ENCODE peak calls at places on chromosomes 13 and 19, in eight cellular contexts. One of them, this sample, is unnamed.
A peak's percentile ranks its signal among the peaks of the same experiment; 100 is the strongest.

GRCh38 chr19:51250786-51251452 is at the start of gene SIGLECL1:
- DNase-seq in GM13977: no peak
- DNase-seq in heart right ventricle: no peak
- DNase-seq in cardiac muscle cell: no peak
- DNase-seq in fibroblast of lung: no peak
- DNase-seq in glutamatergic neuron: no peak
- DNase-seq in fibroblast of the aortic adventitia: no peak
- DNase-seq in breast epithelium: no peak
- DNase-seq in this sample: no peak

GRCh38 chr19:47417107-47417745 is 2.1 kb downstream of the MEIS3 start:
- DNase-seq in GM13977: no peak
- DNase-seq in heart right ventricle: no peak
- DNase-seq in cardiac muscle cell: no peak
- DNase-seq in fibroblast of lung: no peak
- DNase-seq in glutamatergic neuron: no peak
- DNase-seq in fibroblast of the aortic adventitia: no peak
- DNase-seq in breast epithelium: no peak
- DNase-seq in this sample: no peak

GRCh38 chr13:21395953-21396352 is 63.1 kb downstream of the ZDHHC20 start:
- DNase-seq in GM13977: no peak
- DNase-seq in heart right ventricle: no peak
- DNase-seq in cardiac muscle cell: no peak
- DNase-seq in fibroblast of lung: no peak
- DNase-seq in glutamatergic neuron: no peak
- DNase-seq in fibroblast of the aortic adventitia: no peak
- DNase-seq in breast epithelium: no peak
- DNase-seq in this sample: no peak

GRCh38 chr19:2207991-2208860 is 27.9 kb downstream of the PLEKHJ1 start:
- DNase-seq in GM13977: peak; percentile 80
- DNase-seq in heart right ventricle: peak; percentile 67
- DNase-seq in cardiac muscle cell: peak; percentile 57
- DNase-seq in fibroblast of lung: peak; percentile 49
- DNase-seq in glutamatergic neuron: peak; percentile 56
- DNase-seq in fibroblast of the aortic adventitia: peak; percentile 81
- DNase-seq in breast epithelium: no peak
- DNase-seq in this sample: peak; percentile 78

GRCh38 chr13:112759053-112759452 is 69.2 kb downstream of the ATP11A start:
- DNase-seq in GM13977: no peak
- DNase-seq in heart right ventricle: no peak
- DNase-seq in cardiac muscle cell: no peak
- DNase-seq in fibroblast of lung: no peak
- DNase-seq in glutamatergic neuron: no peak
- DNase-seq in fibroblast of the aortic adventitia: no peak
- DNase-seq in breast epithelium: no peak
- DNase-seq in this sample: no peak

GRCh38 chr13:112466132-112467025 is 90.2 kb downstream of the SPACA7 start:
- DNase-seq in GM13977: no peak
- DNase-seq in heart right ventricle: no peak
- DNase-seq in cardiac muscle cell: no peak
- DNase-seq in fibroblast of lung: no peak
- DNase-seq in glutamatergic neuron: no peak
- DNase-seq in fibroblast of the aortic adventitia: no peak
- DNase-seq in breast epithelium: no peak
- DNase-seq in this sample: peak; percentile 32

GRCh38 chr19:42270346-42271044 is 1.4 kb downstream of the CIC start:
- DNase-seq in GM13977: peak; percentile 70
- DNase-seq in heart right ventricle: peak; percentile 50
- DNase-seq in cardiac muscle cell: peak; percentile 55
- DNase-seq in fibroblast of lung: peak; percentile 68
- DNase-seq in glutamatergic neuron: no peak
- DNase-seq in fibroblast of the aortic adventitia: peak; percentile 85
- DNase-seq in breast epithelium: peak; percentile 88
- DNase-seq in this sample: peak; percentile 68

GRCh38 chr13:106083620-106084350 is 451.7 kb downstream of the EFNB2 start:
- DNase-seq in GM13977: peak; percentile 13
- DNase-seq in heart right ventricle: peak; percentile 32
- DNase-seq in cardiac muscle cell: peak; percentile 62
- DNase-seq in fibroblast of lung: peak; percentile 47
- DNase-seq in glutamatergic neuron: no peak
- DNase-seq in fibroblast of the aortic adventitia: peak; percentile 49
- DNase-seq in breast epithelium: no peak
- DNase-seq in this sample: peak; percentile 40

GRCh38 chr19:53908106-53908932 is 759 bp upstream of the CACNG7 start:
- DNase-seq in GM13977: peak; percentile 84
- DNase-seq in heart right ventricle: peak; percentile 36
- DNase-seq in cardiac muscle cell: peak; percentile 79
- DNase-seq in fibroblast of lung: peak; percentile 51
- DNase-seq in glutamatergic neuron: peak; percentile 85
- DNase-seq in fibroblast of the aortic adventitia: peak; percentile 74
- DNase-seq in breast epithelium: no peak
- DNase-seq in this sample: peak; percentile 73

GRCh38 chr19:3387645-3388589 is 21.5 kb downstream of the NFIC start:
- DNase-seq in GM13977: no peak
- DNase-seq in heart right ventricle: peak; percentile 79
- DNase-seq in cardiac muscle cell: peak; percentile 52
- DNase-seq in fibroblast of lung: peak; percentile 50
- DNase-seq in glutamatergic neuron: no peak
- DNase-seq in fibroblast of the aortic adventitia: peak; percentile 58
- DNase-seq in breast epithelium: peak; percentile 86
- DNase-seq in this sample: no peak

GRCh38 chr19:55069137-55069858 is 6.3 kb upstream of the RDH13 start:
- DNase-seq in GM13977: peak; percentile 65
- DNase-seq in heart right ventricle: peak; percentile 44
- DNase-seq in cardiac muscle cell: peak; percentile 28
- DNase-seq in fibroblast of lung: peak; percentile 13
- DNase-seq in glutamatergic neuron: peak; percentile 52
- DNase-seq in fibroblast of the aortic adventitia: peak; percentile 28
- DNase-seq in breast epithelium: peak; percentile 70
- DNase-seq in this sample: no peak

GRCh38 chr13:36998624-36999041 is 507 bp downstream of the ALG5 start:
- DNase-seq in GM13977: peak; percentile 7
- DNase-seq in heart right ventricle: peak; percentile 14
- DNase-seq in cardiac muscle cell: peak; percentile 8
- DNase-seq in fibroblast of lung: peak; percentile 7
- DNase-seq in glutamatergic neuron: peak; percentile 54
- DNase-seq in fibroblast of the aortic adventitia: no peak
- DNase-seq in breast epithelium: no peak
- DNase-seq in this sample: no peak

GRCh38 chr13:31007392-31007791 is 74.9 kb downstream of the TEX26 start:
- DNase-seq in GM13977: no peak
- DNase-seq in heart right ventricle: no peak
- DNase-seq in cardiac muscle cell: no peak
- DNase-seq in fibroblast of lung: no peak
- DNase-seq in glutamatergic neuron: no peak
- DNase-seq in fibroblast of the aortic adventitia: no peak
- DNase-seq in breast epithelium: no peak
- DNase-seq in this sample: no peak

DNA sequence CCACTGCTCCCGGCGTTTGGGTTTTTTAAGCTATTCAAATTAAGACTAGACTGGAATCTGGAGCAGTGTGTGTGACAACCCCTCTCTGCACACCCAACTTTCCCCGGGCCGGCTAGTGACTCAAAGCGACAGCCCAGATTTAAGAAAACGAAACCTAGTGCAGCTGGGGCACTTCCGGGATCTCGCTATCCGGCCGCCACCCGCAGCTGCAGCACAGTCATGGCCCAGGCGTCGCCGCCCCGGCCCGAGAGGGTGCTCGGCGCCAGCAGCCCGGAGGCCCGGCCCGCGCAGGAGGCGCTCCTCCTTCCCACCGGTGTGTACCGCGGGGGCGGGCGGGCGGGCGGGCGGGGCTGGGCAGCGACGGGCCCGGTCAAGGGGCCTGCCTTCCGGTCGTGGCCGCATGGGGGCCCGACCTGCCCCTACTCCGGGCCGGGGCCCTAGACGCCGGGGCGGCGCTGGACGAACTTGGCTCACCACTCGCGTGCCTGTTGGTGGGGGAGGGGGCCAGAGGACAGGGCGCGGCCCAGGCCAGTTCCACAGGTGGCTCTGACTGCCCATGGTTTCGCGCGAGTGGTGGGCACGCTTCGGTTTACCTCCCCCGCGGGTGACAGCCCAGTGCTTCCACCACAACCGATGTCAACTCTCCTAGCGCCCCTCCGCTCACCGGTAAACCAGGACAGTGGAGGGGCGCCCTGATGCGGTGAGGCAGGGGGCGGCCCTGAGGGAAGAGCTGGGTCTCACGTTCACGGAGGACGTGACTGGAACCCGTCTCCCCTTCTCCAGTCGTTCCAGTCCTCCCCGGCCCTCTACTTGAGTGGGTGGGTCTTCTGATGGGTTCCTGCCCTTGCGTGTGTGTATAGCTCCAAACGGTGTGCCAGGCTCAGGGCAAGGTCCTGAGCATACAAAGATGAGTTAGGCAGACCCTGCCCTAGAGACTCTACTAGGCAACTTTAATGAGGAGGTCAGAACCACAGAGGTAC is at the start of gene PHF11:
- DNase-seq in GM13977: peak; percentile 92
- DNase-seq in heart right ventricle: peak; percentile 82
- DNase-seq in cardiac muscle cell: peak; percentile 75
- DNase-seq in fibroblast of lung: peak; percentile 76
- DNase-seq in glutamatergic neuron: peak; percentile 46
- DNase-seq in fibroblast of the aortic adventitia: peak; percentile 70
- DNase-seq in breast epithelium: peak; percentile 71
- DNase-seq in this sample: peak; percentile 90
- TF ChIP-seq CTCF in GM13977: no peak
- TF ChIP-seq CTCF in heart right ventricle: peak; percentile 36
- TF ChIP-seq CTCF in cardiac muscle cell: no peak
- TF ChIP-seq CTCF in fibroblast of lung: no peak
- TF ChIP-seq CTCF in glutamatergic neuron: no peak
- TF ChIP-seq CTCF in fibroblast of the aortic adventitia: peak; percentile 2
- TF ChIP-seq CTCF in breast epithelium: no peak
- TF ChIP-seq CTCF in this sample: no peak

DNA sequence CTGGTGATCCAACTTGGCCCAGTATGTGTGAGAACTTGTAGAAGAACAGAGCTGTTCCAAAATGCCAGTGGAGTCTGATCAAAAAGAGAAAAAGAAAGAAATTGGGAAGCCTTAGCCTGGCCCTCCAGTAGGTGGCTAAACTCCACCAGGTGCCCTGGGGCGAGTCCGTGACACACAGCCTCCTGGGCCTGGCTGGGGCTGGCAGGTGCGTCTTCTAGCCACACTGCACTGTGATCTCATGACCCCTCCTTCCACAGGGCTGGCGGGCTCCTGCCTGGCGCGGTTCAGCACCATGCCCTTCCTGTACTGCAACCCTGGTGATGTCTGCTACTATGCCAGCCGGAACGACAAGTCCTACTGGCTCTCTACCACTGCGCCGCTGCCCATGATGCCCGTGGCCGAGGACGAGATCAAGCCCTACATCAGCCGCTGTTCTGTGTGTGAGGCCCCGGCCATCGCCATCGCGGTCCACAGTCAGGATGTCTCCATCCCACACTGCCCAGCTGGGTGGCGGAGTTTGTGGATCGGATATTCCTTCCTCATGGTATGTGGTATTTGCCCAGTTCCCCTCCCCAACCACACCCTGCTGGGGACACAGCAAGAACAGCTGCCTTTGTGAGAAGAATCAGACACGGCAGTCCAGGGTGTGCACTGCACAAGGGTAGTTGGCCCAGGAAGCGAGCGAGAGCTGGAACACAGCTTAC is 53.7 kb downstream of the RAB20 start:
- DNase-seq in GM13977: no peak
- DNase-seq in heart right ventricle: no peak
- DNase-seq in cardiac muscle cell: no peak
- DNase-seq in fibroblast of lung: no peak
- DNase-seq in glutamatergic neuron: no peak
- DNase-seq in fibroblast of the aortic adventitia: no peak
- DNase-seq in breast epithelium: peak; percentile 64
- DNase-seq in this sample: no peak
- TF ChIP-seq CTCF in GM13977: no peak
- TF ChIP-seq CTCF in heart right ventricle: peak; percentile 2
- TF ChIP-seq CTCF in cardiac muscle cell: peak; percentile 4
- TF ChIP-seq CTCF in fibroblast of lung: no peak
- TF ChIP-seq CTCF in glutamatergic neuron: no peak
- TF ChIP-seq CTCF in fibroblast of the aortic adventitia: no peak
- TF ChIP-seq CTCF in breast epithelium: no peak
- TF ChIP-seq CTCF in this sample: no peak

GRCh38 chr13:93226065-93226622 is 463 bp upstream of the GPC6 start:
- DNase-seq in GM13977: no peak
- DNase-seq in heart right ventricle: no peak
- DNase-seq in cardiac muscle cell: no peak
- DNase-seq in fibroblast of lung: no peak
- DNase-seq in glutamatergic neuron: no peak
- DNase-seq in fibroblast of the aortic adventitia: no peak
- DNase-seq in breast epithelium: no peak
- DNase-seq in this sample: no peak

GRCh38 chr13:93227906-93228801 is 1.5 kb downstream of the GPC6 start:
- DNase-seq in GM13977: peak; percentile 15
- DNase-seq in heart right ventricle: peak; percentile 23
- DNase-seq in cardiac muscle cell: peak; percentile 93
- DNase-seq in fibroblast of lung: peak; percentile 89
- DNase-seq in glutamatergic neuron: peak; percentile 82
- DNase-seq in fibroblast of the aortic adventitia: peak; percentile 90
- DNase-seq in breast epithelium: no peak
- DNase-seq in this sample: no peak

GRCh38 chr13:93226623-93227279 is at the start of gene GPC6:
- DNase-seq in GM13977: no peak
- DNase-seq in heart right ventricle: no peak
- DNase-seq in cardiac muscle cell: peak; percentile 97
- DNase-seq in fibroblast of lung: peak; percentile 98
- DNase-seq in glutamatergic neuron: peak; percentile 71
- DNase-seq in fibroblast of the aortic adventitia: peak; percentile 98
- DNase-seq in breast epithelium: no peak
- DNase-seq in this sample: peak; percentile 17

GRCh38 chr13:93225610-93226009 is 997 bp upstream of the GPC6 start:
- DNase-seq in GM13977: no peak
- DNase-seq in heart right ventricle: no peak
- DNase-seq in cardiac muscle cell: no peak
- DNase-seq in fibroblast of lung: no peak
- DNase-seq in glutamatergic neuron: no peak
- DNase-seq in fibroblast of the aortic adventitia: no peak
- DNase-seq in breast epithelium: no peak
- DNase-seq in this sample: no peak

GRCh38 chr13:93227280-93227905 is 786 bp downstream of the GPC6 start:
- DNase-seq in GM13977: no peak
- DNase-seq in heart right ventricle: no peak
- DNase-seq in cardiac muscle cell: peak; percentile 70
- DNase-seq in fibroblast of lung: peak; percentile 64
- DNase-seq in glutamatergic neuron: peak; percentile 35
- DNase-seq in fibroblast of the aortic adventitia: peak; percentile 60
- DNase-seq in breast epithelium: no peak
- DNase-seq in this sample: peak; percentile 14
- TF ChIP-seq CTCF in GM13977: no peak
- TF ChIP-seq CTCF in heart right ventricle: no peak
- TF ChIP-seq CTCF in cardiac muscle cell: no peak
- TF ChIP-seq CTCF in fibroblast of lung: peak; percentile 16
- TF ChIP-seq CTCF in glutamatergic neuron: no peak
- TF ChIP-seq CTCF in fibroblast of the aortic adventitia: peak; percentile 22
- TF ChIP-seq CTCF in breast epithelium: no peak
- TF ChIP-seq CTCF in this sample: no peak

GRCh38 chr19:13055213-13056051 is 47.2 kb downstream of the LYL1 start:
- DNase-seq in GM13977: no peak
- DNase-seq in heart right ventricle: peak; percentile 78
- DNase-seq in cardiac muscle cell: peak; percentile 98
- DNase-seq in fibroblast of lung: peak; percentile 97
- DNase-seq in glutamatergic neuron: peak; percentile 73
- DNase-seq in fibroblast of the aortic adventitia: peak; percentile 96
- DNase-seq in breast epithelium: peak; percentile 78
- DNase-seq in this sample: no peak
- TF ChIP-seq CTCF in GM13977: no peak
- TF ChIP-seq CTCF in heart right ventricle: no peak
- TF ChIP-seq CTCF in cardiac muscle cell: no peak
- TF ChIP-seq CTCF in fibroblast of lung: no peak
- TF ChIP-seq CTCF in glutamatergic neuron: no peak
- TF ChIP-seq CTCF in fibroblast of the aortic adventitia: no peak
- TF ChIP-seq CTCF in breast epithelium: no peak
- TF ChIP-seq CTCF in this sample: no peak

GRCh38 chr19:33373701-33374405 is at the start of gene CEBPG:
- DNase-seq in GM13977: peak; percentile 87
- DNase-seq in heart right ventricle: peak; percentile 61
- DNase-seq in cardiac muscle cell: peak; percentile 73
- DNase-seq in fibroblast of lung: peak; percentile 38
- DNase-seq in glutamatergic neuron: peak; percentile 75
- DNase-seq in fibroblast of the aortic adventitia: peak; percentile 69
- DNase-seq in breast epithelium: no peak
- DNase-seq in this sample: peak; percentile 80
- TF ChIP-seq CTCF in GM13977: peak; percentile 14
- TF ChIP-seq CTCF in heart right ventricle: peak; percentile 46
- TF ChIP-seq CTCF in cardiac muscle cell: no peak
- TF ChIP-seq CTCF in fibroblast of lung: peak; percentile 22
- TF ChIP-seq CTCF in glutamatergic neuron: peak; percentile 15
- TF ChIP-seq CTCF in fibroblast of the aortic adventitia: peak; percentile 16
- TF ChIP-seq CTCF in breast epithelium: peak; percentile 37
- TF ChIP-seq CTCF in this sample: peak; percentile 12

This sample was measured in GM13976.